ENCODE peak calls at places on chromosomes 3 and 15, in four cellular contexts. A, M, J and R are unnamed samples. For H3K4me1, the result is how much of the 10 kb centered on the place peaks cover.

GRCh38 chr15:39472661-39473657 is 107.9 kb upstream of the THBS1 start:
- DNase-seq in J (peak), A (no peak), M (peak), R (peak)

GRCh38 chr3:100183608-100184125 is 69.4 kb upstream of the FILIP1L start:
- DNase-seq in M (no peak), A (no peak), J (no peak), R (no peak)

GRCh38 chr3:192850501-192850981 is 67.1 kb downstream of the MB21D2 start:
- DNase-seq in A (no peak), M (no peak), J (no peak), R (peak)

GRCh38 chr3:40313975-40314860 is 4.7 kb downstream of the EIF1B start:
- DNase-seq in M (no peak), J (peak), A (no peak), R (no peak)

GRCh38 chr3:122389197-122389596 is 5.2 kb downstream of the FAM162A start:
- DNase-seq in J (no peak), M (no peak), A (no peak), R (no peak)

GRCh38 chr3:42804831-42805821 is 836 bp upstream of the HIGD1A start:
- DNase-seq in M (peak), A (peak), J (peak), R (peak)

GRCh38 chr15:49174902-49175301 is 4.9 kb downstream of the GALK2 start:
- DNase-seq in A (no peak), M (no peak), J (no peak), R (no peak)

GRCh38 chr3:142577701-142578308 is 728 bp downstream of the ATR start:
- DNase-seq in J (no peak), A (peak), M (no peak), R (peak)

GRCh38 chr3:164458986-164459385 is 619.3 kb downstream of the SI start:
- DNase-seq in J (no peak), A (no peak), M (peak), R (no peak)

GRCh38 chr3:14306167-14306566 is 96.2 kb upstream of the SLC6A6 start:
- DNase-seq in M (no peak), J (no peak), A (no peak), R (no peak)

GRCh38 chr3:126683506-126683905 is 20.5 kb upstream of the CHCHD6 start:
- DNase-seq in A (peak), J (no peak), M (no peak), R (no peak)

GRCh38 chr3:4865714-4866113 is 113.5 kb upstream of the BHLHE40 start:
- DNase-seq in J (no peak), A (no peak), M (no peak), R (no peak)

GRCh38 chr15:78323693-78324092 is 16.5 kb upstream of the CRABP1 start:
- DNase-seq in M (no peak), A (no peak), J (no peak), R (no peak)
- H3K4me1 ChIP-seq in M (under half), A (under half), J (under half), R (under half)

GRCh38 chr3:133040696-133041523 is 2.7 kb downstream of the TMEM108 start:
- DNase-seq in M (peak), A (peak), J (peak), R (peak)

GRCh38 chr3:133037440-133037839 is 751 bp upstream of the TMEM108 start:
- DNase-seq in J (no peak), M (no peak), A (no peak), R (no peak)

GRCh38 chr3:133041524-133041829 is 3.3 kb downstream of the TMEM108 start:
- DNase-seq in M (no peak), A (no peak), J (no peak), R (no peak)

GRCh38 chr3:133038731-133039398 is 674 bp downstream of the TMEM108 start:
- DNase-seq in A (peak), J (peak), M (peak), R (peak)

DNA sequence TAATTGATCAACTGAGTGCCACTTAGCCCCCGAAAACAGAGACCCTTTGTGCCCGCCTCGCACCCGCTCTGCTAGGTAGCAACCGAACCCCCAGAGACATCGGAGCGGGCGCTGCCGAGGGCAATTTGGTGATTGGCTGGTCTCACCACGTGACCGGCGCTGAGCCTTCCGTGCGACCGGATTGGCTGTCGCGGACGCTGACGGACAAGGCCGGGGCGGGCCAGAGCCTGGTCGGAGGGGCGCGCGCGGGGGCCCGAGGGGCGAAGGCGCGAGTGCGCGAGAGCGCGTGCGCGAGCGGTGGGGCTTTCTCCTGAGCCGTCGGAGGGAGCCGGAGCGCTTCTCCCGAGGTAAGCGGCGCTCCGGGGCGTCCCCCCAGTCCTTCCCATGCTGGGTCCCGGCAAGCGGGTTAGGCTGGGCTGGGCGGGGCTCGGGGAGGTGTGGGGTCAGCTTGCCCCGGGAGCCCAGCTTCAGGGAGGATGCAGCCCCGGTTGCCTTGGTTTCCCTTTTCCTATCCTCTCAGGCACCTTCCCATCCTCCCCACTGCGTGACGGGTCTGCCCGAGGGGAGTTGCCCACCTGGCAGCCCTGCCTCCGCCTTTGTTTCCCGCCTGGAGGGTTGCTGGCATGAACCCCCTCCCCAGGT is at the start of gene TMEM108:
- DNase-seq in J (peak), A (peak), M (peak), R (peak)
- H3K27ac ChIP-seq in J (peak), A (no peak), M (no peak), R (no peak)

DNA sequence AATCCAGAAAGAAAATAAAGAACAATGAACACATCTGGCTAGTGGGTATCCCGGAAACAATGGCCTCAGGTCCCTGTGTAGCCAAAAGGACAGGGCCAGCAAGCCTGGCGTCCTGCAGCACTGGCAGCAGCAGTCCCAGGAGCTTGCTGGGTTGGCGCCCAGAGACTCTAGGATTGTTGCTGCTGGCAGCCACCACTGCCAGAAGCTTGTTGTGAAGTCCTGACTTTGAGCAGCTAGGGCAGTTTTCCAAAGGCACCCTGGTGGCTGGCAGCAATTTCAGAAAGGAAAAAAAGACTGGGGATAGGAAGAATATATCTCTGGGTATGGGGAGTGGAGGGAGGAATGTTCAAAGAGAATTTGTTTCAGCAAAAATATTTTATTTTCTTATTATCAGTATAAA is 11.3 kb downstream of the SHQ1 start:
- DNase-seq in J (peak), M (peak), A (no peak), R (no peak)
- TF ChIP-seq CTCF in J (peak), M (peak), A (no peak), R (no peak)

GRCh38 chr15:77507911-77508310 is 87.2 kb downstream of the HMG20A start:
- DNase-seq in A (no peak), J (no peak), M (no peak), R (no peak)
- H3K4me1 ChIP-seq in A (under half), J (half or more), M (half or more), R (under half)

GRCh38 chr3:194592798-194593752 is 40.1 kb downstream of the TMEM44 start:
- DNase-seq in J (no peak), A (no peak), M (no peak), R (peak)
- H3K27ac ChIP-seq in J (peak), A (no peak), M (no peak), R (no peak)